ENCODE peak calls at places on chromosomes 2 and 18, in five cellular contexts. G is H9, F is neuronal stem cell, D is H1, M is trophoblast cell. R is an unnamed sample.

GRCh38 chr2:173760553-173760952 is 204.6 kb downstream of the SP3 start:
- DNase-seq in G (no peak), F (no peak), D (no peak), M (no peak), R (no peak)

GRCh38 chr2:188974184-188974583 is at the start of gene COL3A1:
- DNase-seq in G (no peak), F (no peak), D (no peak), M (no peak), R (peak)

GRCh38 chr2:18159899-18160298 is 281.4 kb downstream of the KCNS3 start:
- DNase-seq in G (no peak), F (no peak), D (no peak), M (no peak), R (no peak)

GRCh38 chr18:35528749-35529274 is 31.1 kb upstream of the INO80C start:
- DNase-seq in G (no peak), F (no peak), D (no peak), M (peak), R (no peak)

GRCh38 chr18:36627616-36628015 is 201.2 kb downstream of the TPGS2 start:
- DNase-seq in G (no peak), F (no peak), D (no peak), M (peak), R (no peak)

GRCh38 chr2:144971937-144972336 is 452.0 kb upstream of the ZEB2 start:
- DNase-seq in G (no peak), F (no peak), D (no peak), M (no peak), R (no peak)

GRCh38 chr2:112031916-112032582 is 23.0 kb upstream of the TMEM87B start:
- DNase-seq in G (no peak), F (no peak), D (no peak), M (no peak), R (peak)

GRCh38 chr2:9370746-9371145 is 52.6 kb downstream of the ITGB1BP1 start:
- DNase-seq in G (no peak), F (no peak), D (no peak), M (no peak), R (no peak)

GRCh38 chr2:178804791-178805190 is 2.4 kb downstream of the TTN start:
- DNase-seq in G (no peak), F (no peak), D (no peak), M (no peak), R (peak)

GRCh38 chr2:157194097-157194688 is 63.3 kb upstream of the GALNT5 start:
- DNase-seq in G (no peak), F (peak), D (no peak), M (peak), R (peak)

GRCh38 chr2:103527278-103527677 is 765.4 kb downstream of the TMEM182 start:
- DNase-seq in G (no peak), F (peak), D (no peak), M (no peak), R (no peak)

GRCh38 chr2:25165992-25166618 is 2.3 kb downstream of the POMC start:
- DNase-seq in G (peak), F (no peak), D (no peak), M (peak), R (no peak)

GRCh38 chr2:174246944-174247381 is 1.4 kb downstream of the OLA1 start:
- DNase-seq in G (no peak), F (no peak), D (no peak), M (no peak), R (no peak)

GRCh38 chr18:74929110-74929509 is 279.8 kb downstream of the PTGR3 start:
- DNase-seq in G (no peak), F (no peak), D (no peak), M (no peak), R (no peak)

GRCh38 chr18:22224339-22224738 is 55.0 kb downstream of the GATA6 start:
- DNase-seq in G (no peak), F (no peak), D (no peak), M (no peak), R (no peak)

GRCh38 chr2:120519469-120519868 is 173.5 kb downstream of the INHBB start:
- DNase-seq in G (no peak), F (no peak), D (no peak), M (no peak), R (no peak)

GRCh38 chr2:103484906-103485305 is 723.1 kb downstream of the TMEM182 start:
- DNase-seq in G (no peak), F (no peak), D (no peak), M (no peak), R (no peak)

GRCh38 chr2:113052767-113053166 is at the start of gene IL36B:
- DNase-seq in G (no peak), F (no peak), D (no peak), M (no peak), R (no peak)

GRCh38 chr2:109260886-109261700 is 132.1 kb downstream of the SH3RF3 start:
- DNase-seq in G (peak), F (no peak), D (no peak), M (no peak), R (no peak)

GRCh38 chr2:227888289-227888688 is 16.9 kb downstream of the DAW1 start:
- DNase-seq in G (peak), F (no peak), D (no peak), M (no peak), R (no peak)

GRCh38 chr2:208222351-208222750 is 32.5 kb downstream of the IDH1 start:
- DNase-seq in G (no peak), F (no peak), D (no peak), M (peak), R (peak)

GRCh38 chr2:134301099-134301970 is 47.5 kb downstream of the MGAT5 start:
- DNase-seq in G (no peak), F (no peak), D (no peak), M (no peak), R (peak)

DNA sequence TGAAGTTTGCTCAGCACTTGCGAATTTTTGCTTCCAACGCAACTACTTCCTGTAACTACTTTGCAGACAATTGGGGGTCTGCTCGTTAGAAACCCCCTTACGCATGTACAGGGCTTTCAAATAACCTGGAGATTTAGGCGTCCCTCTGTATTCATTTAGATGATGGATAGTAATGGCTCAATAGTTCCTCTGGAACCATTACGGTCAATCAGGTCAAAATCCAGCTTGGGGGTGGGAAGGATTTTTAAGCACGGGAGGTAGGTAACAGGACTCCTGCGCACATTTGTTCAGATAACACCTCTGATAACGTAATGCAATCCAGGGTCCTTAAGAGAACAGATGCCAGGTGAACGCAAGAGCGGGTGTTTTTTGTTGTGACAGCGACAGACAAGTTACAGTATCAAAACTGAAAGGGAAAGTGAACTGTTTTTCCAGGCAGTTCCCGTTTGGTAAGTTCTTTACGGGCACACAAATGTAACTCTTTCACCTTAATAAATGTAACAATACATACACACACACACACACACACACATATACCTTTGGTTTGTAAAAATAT is 3.7 kb upstream of the OSR1 start:
- DNase-seq in G (no peak), F (no peak), D (no peak), M (no peak), R (peak)
- H2BK5ac ChIP-seq in G (no peak), F (no peak), D (no peak), M (no peak), R (no peak)

GRCh38 chr18:44958450-44958849 is 277.8 kb downstream of the SETBP1 start:
- DNase-seq in G (no peak), F (no peak), D (no peak), M (no peak), R (no peak)

GRCh38 chr18:44957440-44957839 is 276.8 kb downstream of the SETBP1 start:
- DNase-seq in G (no peak), F (no peak), D (no peak), M (no peak), R (no peak)

GRCh38 chr18:44959013-44959412 is 278.3 kb downstream of the SETBP1 start:
- DNase-seq in G (no peak), F (no peak), D (no peak), M (no peak), R (no peak)

GRCh38 chr18:44957025-44957424 is 276.3 kb downstream of the SETBP1 start:
- DNase-seq in G (no peak), F (no peak), D (no peak), M (no peak), R (no peak)

DNA sequence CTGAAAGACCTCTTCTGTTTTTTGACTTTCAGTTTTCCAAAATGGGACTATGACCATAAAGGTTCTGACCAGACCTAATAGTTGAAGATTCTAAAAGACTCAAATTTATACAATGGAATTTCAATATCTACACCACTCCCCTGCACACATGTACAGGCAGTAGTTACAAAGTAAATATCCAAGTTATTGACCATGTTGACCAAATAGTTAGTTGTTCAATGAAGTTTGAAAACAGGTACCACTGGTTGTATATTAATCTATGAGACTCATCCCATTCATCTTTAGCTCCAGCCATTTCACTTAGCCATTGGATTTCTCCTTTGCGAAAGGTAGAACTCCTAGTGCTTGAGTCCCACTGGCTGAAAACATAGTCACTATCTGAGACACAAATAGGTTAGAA is 277.4 kb downstream of the SETBP1 start:
- DNase-seq in G (no peak), F (no peak), D (no peak), M (no peak), R (no peak)
- H2BK12ac ChIP-seq in G (no peak), F (no peak), D (no peak), M (no peak), R (no peak)

GRCh38 chr2:127320067-127320466 is 26.1 kb upstream of the ERCC3 start:
- DNase-seq in G (no peak), F (no peak), D (no peak), M (no peak), R (no peak)
- H2BK5ac ChIP-seq in G (no peak), F (no peak), D (no peak), M (no peak), R (no peak)

GRCh38 chr18:48161911-48162698 is 231.6 kb upstream of the SMAD2 start:
- DNase-seq in G (peak), F (no peak), D (no peak), M (no peak), R (no peak)
- H2BK12ac ChIP-seq in G (no peak), F (no peak), D (peak), M (no peak), R (no peak)

DNA sequence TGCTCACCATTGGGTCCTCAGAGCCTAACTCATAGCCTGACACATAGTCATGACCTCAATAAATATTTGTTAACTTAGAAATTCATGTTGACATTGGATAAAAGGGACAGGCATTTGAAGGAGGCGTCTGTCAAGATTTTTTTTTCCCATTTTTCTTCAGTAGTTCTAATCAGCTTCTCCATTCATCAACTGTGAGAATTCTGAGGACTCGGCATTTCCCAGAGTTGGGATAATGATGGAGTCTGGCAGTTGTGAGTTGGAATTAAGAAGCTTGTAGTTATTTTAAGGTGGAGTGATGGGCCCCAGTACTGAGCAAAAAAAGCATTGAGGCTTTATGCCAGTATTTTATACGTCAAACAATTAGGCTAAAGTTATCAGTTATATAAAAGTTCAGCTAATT is 4.6 kb downstream of the SPATS2L start:
- DNase-seq in G (no peak), F (no peak), D (no peak), M (no peak), R (no peak)
- H2BK5ac ChIP-seq in G (no peak), F (no peak), D (no peak), M (no peak), R (no peak)

GRCh38 chr2:238852186-238852869 is 4.4 kb downstream of the TWIST2 start:
- DNase-seq in G (no peak), F (no peak), D (no peak), M (no peak), R (peak)
- H2BK12ac ChIP-seq in G (no peak), F (no peak), D (no peak), M (no peak), R (no peak)

GRCh38 chr2:215829261-215829660 is 184.1 kb downstream of the MREG start:
- DNase-seq in G (no peak), F (no peak), D (no peak), M (peak), R (no peak)

GRCh38 chr2:215832791-215833190 is 180.6 kb downstream of the MREG start:
- DNase-seq in G (no peak), F (no peak), D (no peak), M (no peak), R (no peak)

GRCh38 chr2:215831296-215831913 is 181.9 kb downstream of the MREG start:
- DNase-seq in G (no peak), F (no peak), D (no peak), M (no peak), R (peak)

GRCh38 chr2:215828528-215829184 is 184.7 kb downstream of the MREG start:
- DNase-seq in G (peak), F (peak), D (peak), M (peak), R (peak)

DNA sequence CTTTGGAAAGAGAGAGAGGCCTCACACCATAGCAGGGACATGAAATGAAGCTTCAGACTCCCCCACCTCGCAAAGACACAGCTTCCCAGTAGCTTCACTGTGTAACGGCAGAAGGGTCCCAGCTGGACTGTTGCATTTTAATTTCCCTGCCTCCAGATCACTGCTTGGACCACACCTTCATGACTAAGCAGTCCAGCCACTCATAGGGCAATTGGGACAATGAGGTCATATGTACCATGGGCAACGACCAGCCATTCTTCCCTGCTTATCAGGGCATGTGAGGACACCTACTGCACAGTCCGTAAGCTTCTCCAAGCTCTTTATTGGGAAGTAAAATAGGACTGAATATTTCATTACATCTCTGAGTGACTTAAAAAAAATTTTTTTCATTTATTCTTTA is 183.0 kb downstream of the MREG start:
- DNase-seq in G (no peak), F (no peak), D (no peak), M (peak), R (peak)
- H2BK5ac ChIP-seq in G (no peak), F (no peak), D (no peak), M (peak), R (no peak)

GRCh38 chr2:77768508-77768907 is 246.3 kb upstream of the LRRTM4 start:
- DNase-seq in G (no peak), F (no peak), D (no peak), M (no peak), R (no peak)
- H2BK12ac ChIP-seq in G (no peak), F (no peak), D (no peak), M (no peak), R (no peak)

GRCh38 chr2:223052710-223053261 is 796 bp downstream of the KCNE4 start:
- DNase-seq in G (no peak), F (no peak), D (no peak), M (no peak), R (peak)

GRCh38 chr2:223049356-223049755 is 2.6 kb upstream of the KCNE4 start:
- DNase-seq in G (no peak), F (no peak), D (no peak), M (peak), R (no peak)

GRCh38 chr2:223050188-223050587 is 1.8 kb upstream of the KCNE4 start:
- DNase-seq in G (no peak), F (no peak), D (no peak), M (no peak), R (no peak)

GRCh38 chr2:223051580-223052375 is at the start of gene KCNE4:
- DNase-seq in G (no peak), F (no peak), D (no peak), M (no peak), R (peak)

DNA sequence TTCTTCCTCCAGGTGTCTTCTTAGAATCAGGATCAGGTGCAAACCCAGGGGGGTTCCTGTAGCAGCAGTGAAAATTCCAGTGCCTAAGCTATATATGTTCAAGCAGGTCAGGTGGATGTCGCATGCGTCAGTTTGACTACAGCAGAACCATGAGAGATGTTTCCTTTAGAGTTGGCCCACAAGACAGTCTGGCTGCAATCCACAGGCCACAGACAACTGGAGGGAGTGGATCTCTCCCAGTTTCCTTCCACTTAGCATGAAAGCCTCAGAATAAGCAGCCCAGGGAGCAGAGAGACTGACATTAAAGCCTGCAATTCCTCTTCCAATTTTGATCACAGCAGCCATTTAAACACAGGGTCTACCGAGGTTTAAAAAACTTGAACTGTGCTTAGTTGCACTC is 1.1 kb upstream of the KCNE4 start:
- DNase-seq in G (no peak), F (no peak), D (no peak), M (no peak), R (peak)
- H2BK5ac ChIP-seq in G (no peak), F (no peak), D (no peak), M (no peak), R (no peak)

GRCh38 chr18:40929389-40929788 is 1025.6 kb upstream of the PIK3C3 start:
- DNase-seq in G (no peak), F (no peak), D (no peak), M (no peak), R (no peak)
- H2BK12ac ChIP-seq in G (no peak), F (no peak), D (no peak), M (no peak), R (no peak)